ENCODE peak calls at places on chromosome 5, in seven cellular contexts. R is lung microvascular endothelial cell; S is stimulated activated CD8-positive, alpha-beta memory T cell treated with anti-CD3 and anti-CD28 coated beads, Interleukin-2, amount 100 ng/mL, for 48 hours; V is stimulated activated naive CD4-positive, alpha-beta T cell; B is fibroblast of lung; A is germinal center; N is NCI-H2171 treated with DMSO at 0.1 percent for 48 hours. W is an unnamed sample.

GRCh38 chr5:143976055-143976454 is 164.1 kb downstream of the HMHB1 start:
- DNase-seq in V (no peak), S (no peak), B (no peak), A (no peak), R (no peak), N (no peak), W (no peak)

GRCh38 chr5:31944683-31945445 is 229.3 kb downstream of the GOLPH3 start:
- DNase-seq in V (no peak), A (no peak), R (no peak), N (peak; percentile 99), S (no peak), B (peak; percentile 78), W (no peak)

GRCh38 chr5:135020111-135020895 is 13.7 kb downstream of the PITX1 start:
- DNase-seq in R (no peak), B (no peak), S (no peak), V (no peak), N (no peak), A (no peak), W (no peak)

GRCh38 chr5:15993334-15993733 is 186.3 kb downstream of the MARCHF11 start:
- DNase-seq in B (peak; percentile 3), V (no peak), N (no peak), S (no peak), A (no peak), R (peak; percentile 79), W (no peak)

GRCh38 chr5:56489272-56489671 is 256.1 kb upstream of the ANKRD55 start:
- DNase-seq in R (no peak), V (no peak), B (no peak), A (no peak), N (no peak), S (no peak), W (no peak)

GRCh38 chr5:39555788-39556187 is 131.0 kb upstream of the DAB2 start:
- DNase-seq in A (no peak), N (no peak), B (no peak), S (no peak), R (no peak), V (no peak), W (no peak)

GRCh38 chr5:145925803-145926202 is 10.6 kb upstream of the SH3RF2 start:
- DNase-seq in S (no peak), N (no peak), R (peak; percentile 15), V (no peak), B (peak; percentile 34), A (no peak), W (no peak)

GRCh38 chr5:179284751-179285191 is 60.5 kb downstream of the ADAMTS2 start:
- DNase-seq in R (no peak), A (no peak), S (no peak), N (no peak), V (no peak), B (peak; percentile 75), W (no peak)